ENCODE peak calls at places on chromosomes 6 and 20, in seven cellular contexts. N, W, R, Z, B, O and H are unnamed samples.

GRCh38 chr6:1893470-1894130 is 283.9 kb downstream of the FOXC1 start:
- DNase-seq in N (no peak), W (no peak), R (no peak), Z (no peak), B (peak; percentile 53), O (no peak), H (no peak)

GRCh38 chr20:826695-827323 is 6.7 kb upstream of the FAM110A start:
- DNase-seq in N (no peak), W (no peak), R (no peak), Z (no peak), B (peak; percentile 55), O (no peak), H (no peak)

GRCh38 chr20:52105573-52106422 is 85.8 kb downstream of the ZFP64 start:
- DNase-seq in N (no peak), W (no peak), R (no peak), Z (no peak), B (no peak), O (peak; percentile 68), H (no peak)

GRCh38 chr6:169119669-169120068 is 134.0 kb downstream of the THBS2 start:
- DNase-seq in N (no peak), W (no peak), R (no peak), Z (no peak), B (peak; percentile 85), O (no peak), H (no peak)

GRCh38 chr20:51661609-51662178 is 106.5 kb downstream of the ATP9A start:
- DNase-seq in N (no peak), W (no peak), R (peak; percentile 70), Z (no peak), B (no peak), O (peak; percentile 76), H (no peak)

GRCh38 chr20:20755674-20756319 is 43.4 kb upstream of the RALGAPA2 start:
- DNase-seq in N (no peak), W (no peak), R (no peak), Z (no peak), B (peak; percentile 77), O (no peak), H (no peak)

GRCh38 chr6:106163966-106164877 is 78.1 kb downstream of the PRDM1 start:
- DNase-seq in N (no peak), W (peak; percentile 16), R (no peak), Z (peak; percentile 34), B (peak; percentile 89), O (no peak), H (no peak)

GRCh38 chr6:164870175-164870574 is 439.2 kb downstream of the C6orf118 start:
- DNase-seq in N (no peak), W (no peak), R (no peak), Z (no peak), B (no peak), O (no peak), H (no peak)

GRCh38 chr6:28336284-28337024 is 506 bp upstream of the ZSCAN31 start:
- DNase-seq in N (peak; percentile 46), W (no peak), R (no peak), Z (no peak), B (no peak), O (no peak), H (no peak)

GRCh38 chr6:80001337-80001736 is 3.1 kb upstream of the TTK start:
- DNase-seq in N (no peak), W (no peak), R (no peak), Z (no peak), B (no peak), O (no peak), H (no peak)

GRCh38 chr6:116512155-116512559 is 718 bp downstream of the CALHM5 start:
- DNase-seq in N (no peak), W (no peak), R (no peak), Z (no peak), B (no peak), O (no peak), H (no peak)

GRCh38 chr20:49631074-49631716 is 63.3 kb upstream of the PTGIS start:
- DNase-seq in N (no peak), W (no peak), R (no peak), Z (no peak), B (no peak), O (no peak), H (no peak)

GRCh38 chr20:49631856-49632418 is 64.0 kb upstream of the PTGIS start:
- DNase-seq in N (no peak), W (no peak), R (no peak), Z (no peak), B (no peak), O (no peak), H (no peak)

GRCh38 chr20:49633023-49633422 is 65.1 kb upstream of the PTGIS start:
- DNase-seq in N (no peak), W (no peak), R (no peak), Z (no peak), B (no peak), O (no peak), H (no peak)

GRCh38 chr20:49629606-49630005 is 61.7 kb upstream of the PTGIS start:
- DNase-seq in N (no peak), W (no peak), R (no peak), Z (no peak), B (no peak), O (no peak), H (no peak)

DNA sequence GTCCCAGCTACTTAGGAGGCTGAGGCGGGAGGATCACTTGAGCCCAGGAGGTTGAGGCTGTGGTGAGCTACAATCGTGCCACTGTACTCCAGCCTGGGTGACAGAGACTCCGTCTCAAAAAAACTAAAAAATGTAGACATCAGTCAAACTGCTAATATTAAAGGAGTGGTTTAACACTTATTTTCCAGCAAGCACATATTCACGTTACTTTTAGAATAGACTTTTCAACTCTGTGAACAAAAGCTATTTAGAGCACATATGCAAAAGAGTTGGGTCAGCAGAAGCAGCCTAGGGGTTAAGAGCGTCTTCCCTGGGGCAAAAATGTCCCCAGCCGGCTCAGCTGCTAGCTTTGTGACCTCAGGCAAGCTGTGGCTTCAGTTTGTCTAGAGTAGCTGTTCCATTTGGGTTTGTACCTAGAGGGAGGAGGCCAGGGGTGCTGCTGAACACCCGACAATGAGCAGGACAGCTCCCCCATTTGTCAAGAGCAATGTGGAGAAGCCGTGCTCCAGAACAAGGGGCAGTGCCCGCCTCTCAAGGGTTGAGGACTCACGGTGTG is 62.5 kb upstream of the PTGIS start:
- DNase-seq in N (no peak), W (no peak), R (no peak), Z (no peak), B (no peak), O (no peak), H (peak; percentile 44)
- TF ChIP-seq POLR2A in N (no peak), W (no peak), R (no peak), Z (no peak), B (no peak), O (no peak), H (no peak)

DNA sequence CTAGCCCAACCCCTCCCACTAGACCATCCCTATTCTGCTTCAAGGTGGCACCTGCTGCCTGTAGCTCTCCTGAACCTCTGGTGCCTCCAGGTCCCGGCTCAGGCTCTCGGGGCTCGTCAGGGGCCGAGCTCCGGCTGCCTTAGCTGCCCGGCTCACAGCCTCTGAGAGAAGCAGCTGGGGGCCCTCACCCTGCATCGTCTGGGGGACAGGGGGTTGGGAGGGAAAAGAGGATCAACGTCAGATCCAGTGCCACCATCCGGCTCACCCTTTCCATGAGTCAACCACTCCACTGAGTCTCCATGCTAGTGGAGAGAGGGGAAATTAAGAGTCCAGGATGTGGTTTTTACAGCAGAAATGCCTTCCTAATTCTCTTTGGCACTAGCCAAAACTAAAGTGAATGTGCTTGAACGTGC is 13.0 kb downstream of the BAG6 start:
- DNase-seq in N (no peak), W (no peak), R (no peak), Z (no peak), B (no peak), O (no peak), H (no peak)
- TF ChIP-seq POLR2A in N (no peak), W (no peak), R (no peak), Z (no peak), B (no peak), O (no peak), H (no peak)

GRCh38 chr20:5127859-5128409 is 1.1 kb downstream of the CDS2 start:
- DNase-seq in N (no peak), W (no peak), R (no peak), Z (no peak), B (no peak), O (no peak), H (no peak)

GRCh38 chr20:5127204-5127858 is 523 bp downstream of the CDS2 start:
- DNase-seq in N (no peak), W (peak; percentile 16), R (peak; percentile 48), Z (peak; percentile 68), B (peak; percentile 92), O (peak; percentile 70), H (peak; percentile 37)

GRCh38 chr20:5128886-5129285 is 2.1 kb downstream of the CDS2 start:
- DNase-seq in N (no peak), W (no peak), R (no peak), Z (no peak), B (no peak), O (no peak), H (no peak)

GRCh38 chr20:5122861-5123260 is 3.1 kb upstream of the PCNA start:
- DNase-seq in N (no peak), W (no peak), R (no peak), Z (no peak), B (no peak), O (no peak), H (no peak)

DNA sequence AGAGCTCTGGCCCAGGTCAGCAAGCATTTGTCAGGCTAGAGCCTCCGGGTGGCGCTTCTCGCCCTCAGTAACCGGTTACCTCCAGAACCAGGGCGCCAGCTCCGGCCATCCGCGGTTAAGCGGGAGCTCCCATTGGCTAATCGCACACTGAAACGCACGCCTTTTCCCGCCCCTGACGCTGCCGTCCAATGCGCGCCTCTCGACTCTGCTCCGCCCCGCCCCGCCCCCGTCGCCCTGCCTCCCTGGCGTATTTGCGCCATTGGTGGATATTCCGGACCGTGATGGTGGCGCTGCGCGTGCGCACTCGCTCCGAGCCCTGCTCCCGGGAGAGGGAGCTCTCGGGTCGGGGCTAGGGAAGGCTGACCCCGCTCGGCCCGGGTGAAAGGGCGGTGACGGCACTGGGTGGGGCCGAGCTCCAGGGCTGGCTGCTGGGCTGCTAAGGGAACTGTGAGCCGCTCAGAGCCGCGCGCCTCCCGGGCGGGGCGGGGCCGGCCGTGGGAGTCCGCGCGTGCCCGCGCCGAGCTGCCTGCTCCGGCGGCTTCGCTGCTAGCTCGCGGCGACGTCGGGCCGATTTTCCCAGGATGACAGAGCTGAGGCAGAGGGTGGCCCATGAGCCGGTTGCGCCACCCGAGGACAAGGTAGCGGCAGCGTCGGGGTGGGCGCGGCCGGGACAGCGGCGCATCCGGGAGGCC is at the start of gene CDS2:
- DNase-seq in N (peak; percentile 90), W (peak; percentile 100), R (peak; percentile 94), Z (peak; percentile 100), B (peak; percentile 100), O (peak; percentile 100), H (peak; percentile 94)
- TF ChIP-seq POLR2A in N (no peak), W (peak; percentile 95), R (peak; percentile 86), Z (peak; percentile 89), B (peak; percentile 82), O (peak; percentile 74), H (no peak)

DNA sequence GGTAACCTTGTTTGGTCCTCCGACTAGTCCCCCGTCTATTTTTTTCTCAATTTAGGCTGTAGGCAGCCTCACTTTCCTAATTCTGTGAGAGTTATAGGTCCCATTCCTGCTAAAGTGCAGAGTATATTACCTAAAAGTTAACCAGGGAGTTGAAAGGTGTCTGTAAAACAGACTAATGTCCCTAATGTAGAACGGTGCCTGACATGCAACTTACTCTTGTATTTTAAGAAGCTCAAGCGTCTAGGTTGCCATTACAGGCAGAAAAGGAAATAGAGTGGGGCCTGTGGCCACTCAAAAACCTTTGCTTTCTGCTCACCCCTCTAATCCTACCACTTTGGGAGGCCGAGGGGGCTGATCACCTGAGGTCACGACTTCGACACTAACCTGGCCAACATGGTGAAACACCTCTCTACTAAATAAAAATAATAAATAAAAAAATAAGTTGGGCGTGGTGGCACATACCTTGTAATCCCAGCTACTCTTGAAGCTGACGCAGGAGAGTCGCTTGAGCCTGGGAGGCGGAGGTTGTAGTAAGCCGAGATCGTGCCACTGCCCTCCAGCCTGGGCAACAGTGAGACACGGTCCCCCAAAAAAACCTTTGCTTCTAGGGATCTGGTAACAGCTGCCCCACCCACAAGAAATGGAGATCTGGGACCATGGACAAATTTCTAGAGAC is 37.9 kb downstream of the HFE start:
- DNase-seq in N (no peak), W (no peak), R (no peak), Z (no peak), B (no peak), O (peak; percentile 12), H (no peak)
- TF ChIP-seq POLR2A in N (no peak), W (no peak), R (peak; percentile 18), Z (no peak), B (peak; percentile 7), O (no peak), H (no peak)